ENCODE peak calls at places on chromosomes 6 and 20, in six cellular contexts. B is GM12892, X is GM12878, E is HepG2, S is K562, C is H1. U is an unnamed sample.

GRCh38 chr6:150069707-150070106 is 786 bp upstream of the ULBP3 start:
- DNase-seq in B (no peak), X (no peak), E (no peak), S (no peak), C (no peak), U (no peak)

GRCh38 chr6:136090929-136091328 is 159.2 kb downstream of the MTFR2 start:
- DNase-seq in B (no peak), X (no peak), E (peak; percentile 46), S (no peak), C (no peak), U (no peak)

GRCh38 chr20:33970229-33970628 is 23.5 kb upstream of the RALY start:
- DNase-seq in B (no peak), X (no peak), E (no peak), S (no peak), C (no peak), U (no peak)

GRCh38 chr6:31712296-31712695 is 2.9 kb upstream of the LY6G6D start:
- DNase-seq in B (no peak), X (no peak), E (no peak), S (no peak), C (no peak), U (no peak)

GRCh38 chr6:12270551-12271228 is 19.5 kb upstream of the EDN1 start:
- DNase-seq in B (no peak), X (no peak), E (no peak), S (no peak), C (no peak), U (no peak)

GRCh38 chr20:63495771-63496403 is 3.0 kb downstream of the EEF1A2 start:
- DNase-seq in B (peak; percentile 89), X (no peak), E (peak; percentile 49), S (peak; percentile 81), C (no peak), U (peak; percentile 95)

GRCh38 chr6:142478117-142478516 is 176.3 kb downstream of the ADGRG6 start:
- DNase-seq in B (no peak), X (no peak), E (peak; percentile 46), S (peak; percentile 15), C (no peak), U (no peak)

GRCh38 chr6:98777762-98778161 is 56.6 kb upstream of the POU3F2 start:
- DNase-seq in B (peak; percentile 12), X (peak; percentile 31), E (no peak), S (no peak), C (no peak), U (peak; percentile 11)

GRCh38 chr6:62707156-62707555 is 421.1 kb upstream of the KHDRBS2 start:
- DNase-seq in B (no peak), X (no peak), E (peak; percentile 8), S (no peak), C (no peak), U (no peak)

GRCh38 chr20:52244702-52245101 is 53.1 kb upstream of the ZFP64 start:
- DNase-seq in B (no peak), X (no peak), E (no peak), S (no peak), C (no peak), U (no peak)

GRCh38 chr6:152089992-152090391 is 282.5 kb downstream of the ESR1 start:
- DNase-seq in B (no peak), X (no peak), E (no peak), S (no peak), C (no peak), U (no peak)

GRCh38 chr6:43717822-43718221 is 30.2 kb upstream of the MRPS18A start:
- DNase-seq in B (no peak), X (no peak), E (no peak), S (no peak), C (no peak), U (no peak)

GRCh38 chr6:37819802-37820712 is 530 bp downstream of the ZFAND3 start:
- DNase-seq in B (peak; percentile 26), X (peak; percentile 25), E (peak; percentile 54), S (peak; percentile 75), C (no peak), U (no peak)

GRCh38 chr6:79071547-79071946 is 6.5 kb downstream of the PHIP start:
- DNase-seq in B (no peak), X (no peak), E (no peak), S (no peak), C (no peak), U (no peak)

GRCh38 chr20:50478162-50479036 is 31.8 kb upstream of the PTPN1 start:
- DNase-seq in B (peak; percentile 52), X (no peak), E (peak; percentile 83), S (peak; percentile 69), C (no peak), U (peak; percentile 37)

DNA sequence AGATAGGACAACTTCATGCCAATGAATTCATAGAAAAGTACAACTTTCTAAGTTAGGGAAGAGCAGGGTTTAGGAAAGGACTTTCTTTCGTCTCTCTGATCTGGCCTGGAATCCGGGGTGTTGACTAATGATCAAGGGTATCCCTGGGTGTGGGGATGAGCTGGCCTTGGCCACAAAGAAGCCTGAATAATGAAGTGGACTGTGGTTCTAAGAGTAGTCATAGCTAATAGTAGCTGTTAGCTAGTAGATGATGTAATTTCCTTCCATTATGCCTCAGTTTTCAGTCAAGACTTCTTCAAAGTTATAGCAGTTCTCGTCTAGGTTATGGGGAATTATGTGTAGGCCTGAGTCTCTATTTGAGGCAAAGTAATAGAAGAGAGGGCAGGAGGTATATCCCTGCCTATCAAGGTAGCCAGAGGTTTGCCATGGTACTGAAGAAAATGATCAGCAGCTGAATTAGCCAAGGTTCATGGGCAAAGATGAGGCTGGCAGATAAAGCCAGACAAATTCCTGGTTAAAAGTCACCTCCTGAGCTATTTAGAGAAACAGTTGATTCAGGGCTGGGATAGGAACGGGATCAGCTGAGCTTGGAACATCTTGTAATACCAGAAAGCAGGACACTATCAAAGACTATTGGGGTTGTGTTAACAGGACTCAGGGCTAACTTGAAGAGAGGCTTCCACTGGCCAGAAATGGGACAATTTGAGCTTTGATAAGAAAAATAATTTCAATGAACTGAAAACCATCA is 18.7 kb upstream of the TRPC4AP start:
- DNase-seq in B (no peak), X (no peak), E (no peak), S (no peak), C (no peak), U (no peak)
- TF ChIP-seq TAF1 in B (no peak), X (no peak), E (no peak), S (no peak), C (no peak), U (no peak)

GRCh38 chr20:32230707-32231106 is 23.0 kb downstream of the POFUT1 start:
- DNase-seq in B (no peak), X (no peak), E (no peak), S (no peak), C (no peak), U (no peak)

GRCh38 chr20:32231245-32231644 is 23.6 kb downstream of the POFUT1 start:
- DNase-seq in B (no peak), X (no peak), E (no peak), S (no peak), C (no peak), U (no peak)

GRCh38 chr20:32227316-32227715 is 19.6 kb downstream of the POFUT1 start:
- DNase-seq in B (no peak), X (no peak), E (no peak), S (no peak), C (no peak), U (no peak)

GRCh38 chr20:32229351-32229750 is 21.7 kb downstream of the POFUT1 start:
- DNase-seq in B (no peak), X (no peak), E (no peak), S (no peak), C (no peak), U (no peak)

GRCh38 chr20:32227744-32228688 is 20.3 kb downstream of the POFUT1 start:
- DNase-seq in B (no peak), X (no peak), E (no peak), S (no peak), C (no peak), U (no peak)
- TF ChIP-seq POLR2AphosphoS5 in B (no peak), X (no peak), E (no peak), S (no peak), C (no peak), U (no peak)

GRCh38 chr6:162058281-162058875 is 669.2 kb downstream of the PRKN start:
- DNase-seq in B (no peak), X (no peak), E (peak; percentile 98), S (no peak), C (no peak), U (no peak)
- TF ChIP-seq POLR2A in B (no peak), X (no peak), E (no peak), S (no peak), C (no peak), U (no peak)

DNA sequence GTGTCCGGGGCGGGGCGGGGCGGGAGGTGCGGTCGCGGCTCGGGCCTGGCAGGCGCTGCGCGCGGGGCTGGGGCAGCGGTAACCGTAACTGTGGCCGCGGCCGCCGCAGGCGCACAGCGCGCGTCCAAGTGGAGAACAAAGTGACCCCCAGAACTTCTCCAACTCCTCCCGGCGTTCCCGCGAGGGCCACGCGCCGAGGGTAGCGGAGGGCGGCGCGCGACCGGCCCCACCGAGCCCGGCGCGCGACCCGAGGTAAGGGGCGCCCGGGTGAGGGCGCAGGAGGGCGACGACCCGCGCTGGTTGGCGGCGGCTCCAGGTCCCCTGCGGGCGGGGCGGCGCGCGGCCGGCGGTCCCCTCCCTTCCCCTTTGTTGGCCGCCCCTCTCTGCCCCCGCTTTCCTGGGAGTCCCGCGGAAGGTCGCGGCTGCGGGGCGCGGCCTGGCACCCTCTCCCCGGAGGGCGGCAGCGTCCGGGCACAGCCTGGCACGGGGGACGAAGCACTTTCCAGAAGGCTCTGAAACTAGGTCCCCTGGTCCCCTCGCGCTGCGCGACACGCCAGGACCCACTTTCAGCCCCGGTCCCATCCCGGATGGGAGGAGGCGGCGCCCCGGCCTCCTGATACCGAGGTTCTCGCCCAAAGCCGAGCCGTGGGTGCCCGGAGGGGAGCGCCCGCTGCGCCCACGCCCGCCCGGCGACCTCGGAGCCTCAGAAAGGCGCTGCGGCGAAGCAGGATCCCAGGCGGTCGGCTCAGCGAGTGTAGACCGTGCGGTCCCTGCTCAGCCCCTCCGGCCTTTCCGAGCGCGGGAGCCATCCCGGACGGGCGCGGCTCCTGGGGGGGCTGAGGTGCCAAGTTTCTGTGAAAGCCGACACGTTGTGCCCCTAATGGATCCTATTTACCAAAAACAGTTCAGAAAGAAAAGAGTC is at the start of gene TIAM2:
- DNase-seq in B (no peak), X (no peak), E (no peak), S (no peak), C (no peak), U (peak; percentile 40)
- TF ChIP-seq TAF1 in B (no peak), X (no peak), E (no peak), S (no peak), C (no peak), U (no peak)